ENCODE peak calls at places on chromosomes 1 and 21, in seven cellular contexts. One of them, this sample, is unnamed.
A peak's percentile ranks its signal among the peaks of the same experiment; 100 is the strongest.

GRCh38 chr21:44401386-44402160 is 48.2 kb downstream of the TRPM2 start:
- DNase-seq in Daoy: no peak
- DNase-seq in midbrain: no peak
- DNase-seq in RPMI7951: no peak
- DNase-seq in NCI-H1105 treated with DMSO at 0.1 percent for 48 hours: no peak
- DNase-seq in NCI-H1417: no peak
- DNase-seq in activated CD8-positive, alpha-beta T cell treated with anti-CD3 and anti-CD28 coated beads for 36 hours: no peak
- DNase-seq in this sample: no peak

GRCh38 chr1:20767271-20767670 is 19.8 kb downstream of the HP1BP3 start:
- DNase-seq in RPMI7951: no peak
- DNase-seq in NCI-H1417: no peak
- DNase-seq in NCI-H1105 treated with DMSO at 0.1 percent for 48 hours: no peak
- DNase-seq in Daoy: no peak
- DNase-seq in midbrain: no peak
- DNase-seq in activated CD8-positive, alpha-beta T cell treated with anti-CD3 and anti-CD28 coated beads for 36 hours: no peak
- DNase-seq in this sample: no peak

GRCh38 chr1:203711251-203712007 is 53.6 kb upstream of the LAX1 start:
- DNase-seq in RPMI7951: no peak
- DNase-seq in activated CD8-positive, alpha-beta T cell treated with anti-CD3 and anti-CD28 coated beads for 36 hours: no peak
- DNase-seq in NCI-H1105 treated with DMSO at 0.1 percent for 48 hours: no peak
- DNase-seq in NCI-H1417: no peak
- DNase-seq in midbrain: no peak
- DNase-seq in Daoy: no peak
- DNase-seq in this sample: no peak

GRCh38 chr1:178513278-178513983 is 522 bp downstream of the TEX35 start:
- DNase-seq in midbrain: no peak
- DNase-seq in Daoy: no peak
- DNase-seq in RPMI7951: peak; percentile 29
- DNase-seq in activated CD8-positive, alpha-beta T cell treated with anti-CD3 and anti-CD28 coated beads for 36 hours: no peak
- DNase-seq in NCI-H1417: peak; percentile 65
- DNase-seq in NCI-H1105 treated with DMSO at 0.1 percent for 48 hours: no peak
- DNase-seq in this sample: no peak

GRCh38 chr1:234844479-234845031 is 234.6 kb upstream of the IRF2BP2 start:
- DNase-seq in midbrain: no peak
- DNase-seq in activated CD8-positive, alpha-beta T cell treated with anti-CD3 and anti-CD28 coated beads for 36 hours: peak; percentile 35
- DNase-seq in RPMI7951: no peak
- DNase-seq in Daoy: no peak
- DNase-seq in NCI-H1105 treated with DMSO at 0.1 percent for 48 hours: no peak
- DNase-seq in NCI-H1417: no peak
- DNase-seq in this sample: no peak

GRCh38 chr1:228109962-228110488 is 926 bp upstream of the MRPL55 start:
- DNase-seq in Daoy: no peak
- DNase-seq in NCI-H1105 treated with DMSO at 0.1 percent for 48 hours: no peak
- DNase-seq in NCI-H1417: no peak
- DNase-seq in activated CD8-positive, alpha-beta T cell treated with anti-CD3 and anti-CD28 coated beads for 36 hours: peak; percentile 28
- DNase-seq in RPMI7951: peak; percentile 29
- DNase-seq in midbrain: no peak
- DNase-seq in this sample: no peak

GRCh38 chr1:59601032-59601431 is 213.7 kb upstream of the HOOK1 start:
- DNase-seq in NCI-H1105 treated with DMSO at 0.1 percent for 48 hours: no peak
- DNase-seq in NCI-H1417: no peak
- DNase-seq in RPMI7951: peak; percentile 97
- DNase-seq in Daoy: peak; percentile 96
- DNase-seq in activated CD8-positive, alpha-beta T cell treated with anti-CD3 and anti-CD28 coated beads for 36 hours: no peak
- DNase-seq in midbrain: no peak
- DNase-seq in this sample: no peak

GRCh38 chr1:94796269-94796668 is 23.9 kb upstream of the SLC44A3 start:
- DNase-seq in RPMI7951: no peak
- DNase-seq in activated CD8-positive, alpha-beta T cell treated with anti-CD3 and anti-CD28 coated beads for 36 hours: no peak
- DNase-seq in NCI-H1105 treated with DMSO at 0.1 percent for 48 hours: no peak
- DNase-seq in midbrain: no peak
- DNase-seq in NCI-H1417: no peak
- DNase-seq in Daoy: no peak
- DNase-seq in this sample: no peak

GRCh38 chr1:20358761-20359263 is 68.1 kb downstream of the VWA5B1 start:
- DNase-seq in NCI-H1105 treated with DMSO at 0.1 percent for 48 hours: peak; percentile 81
- DNase-seq in activated CD8-positive, alpha-beta T cell treated with anti-CD3 and anti-CD28 coated beads for 36 hours: no peak
- DNase-seq in midbrain: no peak
- DNase-seq in NCI-H1417: peak; percentile 81
- DNase-seq in Daoy: peak; percentile 54
- DNase-seq in RPMI7951: peak; percentile 81
- DNase-seq in this sample: peak; percentile 60

GRCh38 chr1:246526380-246526779 is 19.3 kb upstream of the SMYD3 start:
- DNase-seq in midbrain: no peak
- DNase-seq in NCI-H1417: no peak
- DNase-seq in RPMI7951: no peak
- DNase-seq in activated CD8-positive, alpha-beta T cell treated with anti-CD3 and anti-CD28 coated beads for 36 hours: no peak
- DNase-seq in NCI-H1105 treated with DMSO at 0.1 percent for 48 hours: no peak
- DNase-seq in Daoy: no peak
- DNase-seq in this sample: no peak

GRCh38 chr1:159881930-159882839 is 17.8 kb downstream of the CFAP45 start:
- DNase-seq in activated CD8-positive, alpha-beta T cell treated with anti-CD3 and anti-CD28 coated beads for 36 hours: peak; percentile 25
- DNase-seq in midbrain: no peak
- DNase-seq in NCI-H1417: peak; percentile 99
- DNase-seq in RPMI7951: peak; percentile 99
- DNase-seq in Daoy: peak; percentile 99
- DNase-seq in NCI-H1105 treated with DMSO at 0.1 percent for 48 hours: peak; percentile 94
- DNase-seq in this sample: peak; percentile 95

GRCh38 chr21:31235671-31236450 is 108.2 kb downstream of the TIAM1 start:
- DNase-seq in activated CD8-positive, alpha-beta T cell treated with anti-CD3 and anti-CD28 coated beads for 36 hours: peak; percentile 53
- DNase-seq in NCI-H1105 treated with DMSO at 0.1 percent for 48 hours: no peak
- DNase-seq in Daoy: peak; percentile 77
- DNase-seq in RPMI7951: peak; percentile 61
- DNase-seq in NCI-H1417: no peak
- DNase-seq in midbrain: no peak
- DNase-seq in this sample: no peak

GRCh38 chr21:38241029-38241740 is 15.6 kb upstream of the KCNJ15 start:
- DNase-seq in midbrain: no peak
- DNase-seq in NCI-H1105 treated with DMSO at 0.1 percent for 48 hours: no peak
- DNase-seq in RPMI7951: peak; percentile 89
- DNase-seq in Daoy: peak; percentile 85
- DNase-seq in activated CD8-positive, alpha-beta T cell treated with anti-CD3 and anti-CD28 coated beads for 36 hours: no peak
- DNase-seq in NCI-H1417: no peak
- DNase-seq in this sample: no peak

GRCh38 chr1:47568763-47569162 is 130.9 kb downstream of the FOXD2 start:
- DNase-seq in Daoy: peak; percentile 27
- DNase-seq in NCI-H1417: no peak
- DNase-seq in RPMI7951: peak; percentile 78
- DNase-seq in activated CD8-positive, alpha-beta T cell treated with anti-CD3 and anti-CD28 coated beads for 36 hours: no peak
- DNase-seq in NCI-H1105 treated with DMSO at 0.1 percent for 48 hours: no peak
- DNase-seq in midbrain: peak; percentile 46
- DNase-seq in this sample: no peak

GRCh38 chr21:25994758-25995163 is 175.8 kb downstream of the APP start:
- DNase-seq in RPMI7951: no peak
- DNase-seq in activated CD8-positive, alpha-beta T cell treated with anti-CD3 and anti-CD28 coated beads for 36 hours: no peak
- DNase-seq in midbrain: no peak
- DNase-seq in Daoy: no peak
- DNase-seq in NCI-H1417: no peak
- DNase-seq in NCI-H1105 treated with DMSO at 0.1 percent for 48 hours: no peak
- DNase-seq in this sample: no peak

GRCh38 chr1:44060830-44061267 is 29.6 kb upstream of the SLC6A9 start:
- DNase-seq in NCI-H1417: no peak
- DNase-seq in Daoy: no peak
- DNase-seq in midbrain: no peak
- DNase-seq in NCI-H1105 treated with DMSO at 0.1 percent for 48 hours: no peak
- DNase-seq in RPMI7951: no peak
- DNase-seq in activated CD8-positive, alpha-beta T cell treated with anti-CD3 and anti-CD28 coated beads for 36 hours: no peak
- DNase-seq in this sample: no peak

GRCh38 chr21:14740116-14740515 is 194.0 kb upstream of the SAMSN1 start:
- DNase-seq in NCI-H1105 treated with DMSO at 0.1 percent for 48 hours: no peak
- DNase-seq in RPMI7951: no peak
- DNase-seq in activated CD8-positive, alpha-beta T cell treated with anti-CD3 and anti-CD28 coated beads for 36 hours: no peak
- DNase-seq in midbrain: no peak
- DNase-seq in Daoy: no peak
- DNase-seq in NCI-H1417: no peak
- DNase-seq in this sample: no peak

GRCh38 chr1:23868848-23869450 is 859 bp upstream of the FUCA1 start:
- DNase-seq in midbrain: no peak
- DNase-seq in activated CD8-positive, alpha-beta T cell treated with anti-CD3 and anti-CD28 coated beads for 36 hours: no peak
- DNase-seq in RPMI7951: peak; percentile 51
- DNase-seq in NCI-H1105 treated with DMSO at 0.1 percent for 48 hours: no peak
- DNase-seq in NCI-H1417: no peak
- DNase-seq in Daoy: no peak
- DNase-seq in this sample: peak; percentile 12

GRCh38 chr21:42644223-42645208 is 8.9 kb upstream of the PDE9A start:
- DNase-seq in RPMI7951: peak; percentile 8
- DNase-seq in activated CD8-positive, alpha-beta T cell treated with anti-CD3 and anti-CD28 coated beads for 36 hours: no peak
- DNase-seq in Daoy: no peak
- DNase-seq in NCI-H1417: no peak
- DNase-seq in NCI-H1105 treated with DMSO at 0.1 percent for 48 hours: no peak
- DNase-seq in midbrain: no peak
- DNase-seq in this sample: no peak

GRCh38 chr21:44722701-44723100 is 11.3 kb upstream of the TSPEAR start:
- DNase-seq in activated CD8-positive, alpha-beta T cell treated with anti-CD3 and anti-CD28 coated beads for 36 hours: no peak
- DNase-seq in NCI-H1105 treated with DMSO at 0.1 percent for 48 hours: no peak
- DNase-seq in Daoy: no peak
- DNase-seq in RPMI7951: no peak
- DNase-seq in NCI-H1417: no peak
- DNase-seq in midbrain: no peak
- DNase-seq in this sample: no peak

GRCh38 chr1:45972621-45973020 is 159.8 kb downstream of the PIK3R3 start:
- DNase-seq in Daoy: no peak
- DNase-seq in midbrain: no peak
- DNase-seq in activated CD8-positive, alpha-beta T cell treated with anti-CD3 and anti-CD28 coated beads for 36 hours: no peak
- DNase-seq in RPMI7951: no peak
- DNase-seq in NCI-H1417: no peak
- DNase-seq in NCI-H1105 treated with DMSO at 0.1 percent for 48 hours: no peak
- DNase-seq in this sample: no peak

GRCh38 chr1:243740255-243740999 is 109.6 kb downstream of the AKT3 start:
- DNase-seq in Daoy: no peak
- DNase-seq in activated CD8-positive, alpha-beta T cell treated with anti-CD3 and anti-CD28 coated beads for 36 hours: no peak
- DNase-seq in NCI-H1417: no peak
- DNase-seq in midbrain: no peak
- DNase-seq in RPMI7951: no peak
- DNase-seq in NCI-H1105 treated with DMSO at 0.1 percent for 48 hours: no peak
- DNase-seq in this sample: no peak

GRCh38 chr1:212118167-212118871 is 82.8 kb downstream of the DTL start:
- DNase-seq in midbrain: no peak
- DNase-seq in activated CD8-positive, alpha-beta T cell treated with anti-CD3 and anti-CD28 coated beads for 36 hours: no peak
- DNase-seq in RPMI7951: no peak
- DNase-seq in NCI-H1417: no peak
- DNase-seq in NCI-H1105 treated with DMSO at 0.1 percent for 48 hours: no peak
- DNase-seq in Daoy: peak; percentile 58
- DNase-seq in this sample: no peak

GRCh38 chr1:26094076-26094669 is 17.5 kb upstream of the PDIK1L start:
- DNase-seq in Daoy: no peak
- DNase-seq in NCI-H1417: no peak
- DNase-seq in NCI-H1105 treated with DMSO at 0.1 percent for 48 hours: peak; percentile 5
- DNase-seq in midbrain: no peak
- DNase-seq in activated CD8-positive, alpha-beta T cell treated with anti-CD3 and anti-CD28 coated beads for 36 hours: no peak
- DNase-seq in RPMI7951: no peak
- DNase-seq in this sample: no peak